ENCODE peak calls at places on chromosomes 4 and X, in seven cellular contexts. E, F, O, P, H, G and J are unnamed samples.

GRCh38 chr4:80058740-80059139 is 14.3 kb downstream of the ANTXR2 start:
- DNase-seq in E (no peak), F (no peak), O (no peak), P (no peak), H (no peak), G (no peak), J (peak; percentile 27)

GRCh38 chr4:1991596-1992434 is 17.0 kb downstream of the NELFA start:
- DNase-seq in E (no peak), F (no peak), O (no peak), P (no peak), H (no peak), G (no peak), J (no peak)

GRCh38 chrX:153457136-153457825 is 11.4 kb upstream of the TREX2 start:
- DNase-seq in E (no peak), F (no peak), O (no peak), P (peak; percentile 8), H (no peak), G (no peak), J (no peak)

GRCh38 chrX:65925592-65925991 is 114.3 kb downstream of the VSIG4 start:
- DNase-seq in E (no peak), F (no peak), O (no peak), P (no peak), H (no peak), G (no peak), J (no peak)

GRCh38 chr4:169225058-169225751 is 45.6 kb downstream of the SH3RF1 start:
- DNase-seq in E (peak; percentile 97), F (peak; percentile 80), O (no peak), P (no peak), H (no peak), G (no peak), J (peak; percentile 97)

GRCh38 chr4:102612824-102613366 is 111.7 kb downstream of the NFKB1 start:
- DNase-seq in E (no peak), F (no peak), O (no peak), P (no peak), H (no peak), G (no peak), J (peak; percentile 91)

GRCh38 chr4:3269105-3269927 is 20.4 kb downstream of the MSANTD1 start:
- DNase-seq in E (no peak), F (no peak), O (no peak), P (no peak), H (no peak), G (peak; percentile 17), J (no peak)

GRCh38 chr4:184286346-184286745 is 68.7 kb upstream of the ENPP6 start:
- DNase-seq in E (peak; percentile 84), F (no peak), O (no peak), P (no peak), H (no peak), G (no peak), J (no peak)

GRCh38 chrX:40323977-40324376 is 226.2 kb upstream of the BCOR start:
- DNase-seq in E (no peak), F (no peak), O (no peak), P (no peak), H (no peak), G (no peak), J (no peak)

GRCh38 chrX:16458208-16458607 is 191.8 kb upstream of the S100G start:
- DNase-seq in E (no peak), F (no peak), O (no peak), P (peak; percentile 24), H (peak; percentile 19), G (no peak), J (no peak)

GRCh38 chrX:7170903-7171302 is 22.9 kb upstream of the PUDP start:
- DNase-seq in E (peak; percentile 27), F (no peak), O (no peak), P (no peak), H (peak; percentile 34), G (no peak), J (no peak)

GRCh38 chr4:26619784-26620183 is 35.9 kb downstream of the TBC1D19 start:
- DNase-seq in E (peak; percentile 28), F (peak; percentile 16), O (no peak), P (no peak), H (no peak), G (no peak), J (peak; percentile 78)

DNA sequence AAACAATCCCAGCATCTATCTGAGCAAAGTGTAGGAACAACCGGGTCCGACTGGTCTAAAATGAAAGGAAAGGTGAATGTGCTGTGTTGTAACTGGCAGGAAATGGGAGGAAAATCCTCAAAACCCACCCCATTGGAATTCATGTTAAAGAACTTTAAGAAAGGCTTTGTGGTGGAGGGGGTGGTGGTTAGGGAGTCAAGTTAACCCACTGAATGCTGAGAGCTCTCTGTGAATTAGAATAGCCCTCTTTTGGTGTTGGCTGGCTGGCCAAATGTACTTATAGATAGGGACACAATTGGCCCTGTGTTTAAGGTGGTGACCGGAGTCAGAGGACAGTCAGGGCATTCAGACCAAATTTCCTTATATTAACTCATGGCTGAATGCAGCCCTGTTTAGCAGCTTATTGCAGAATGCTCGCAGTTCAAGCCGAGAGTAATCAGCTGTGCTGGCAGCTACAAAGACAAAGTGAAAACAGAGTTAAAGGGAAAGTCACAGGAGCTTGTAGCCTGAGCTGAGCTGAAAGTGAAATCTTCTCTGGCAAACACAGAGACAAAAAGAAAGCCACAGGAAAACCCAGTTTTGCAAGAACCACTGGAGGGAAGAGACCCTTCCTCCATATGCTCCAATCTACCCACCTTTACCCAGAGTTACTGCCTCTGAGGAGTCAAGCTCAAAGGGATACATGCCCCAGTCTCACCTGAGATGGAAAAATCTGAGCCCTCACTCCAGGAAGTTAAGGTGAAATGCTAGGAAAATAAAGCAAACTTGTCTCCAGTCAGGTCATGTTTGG is 38.5 kb upstream of the UGT2B7 start:
- DNase-seq in E (peak; percentile 52), F (no peak), O (no peak), P (no peak), H (peak; percentile 5), G (no peak), J (no peak)
- H3K4me3 ChIP-seq in E (no peak overlapping the region), F (no peak overlapping the region), O (no peak overlapping the region), P (no peak overlapping the region), H (no peak overlapping the region), G (no peak overlapping the region), J (no peak overlapping the region)

DNA sequence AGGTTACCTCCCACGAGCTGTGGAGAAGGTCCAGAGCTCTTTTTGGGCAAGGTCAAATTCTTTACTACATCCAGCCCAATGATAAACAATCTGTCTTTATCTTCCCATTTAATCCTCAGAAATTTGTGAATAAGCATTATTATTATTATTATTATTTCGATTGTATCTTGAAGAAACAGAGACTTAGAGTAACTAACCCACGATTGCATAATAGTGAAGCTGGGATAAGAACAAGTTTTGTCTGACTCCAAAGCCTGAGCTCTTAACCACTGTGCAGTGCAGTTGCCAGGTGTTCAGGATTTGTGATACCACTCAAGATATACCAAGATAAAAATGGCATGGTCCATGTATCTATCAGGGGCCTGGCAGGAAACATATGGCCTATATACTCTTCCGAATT is 166.5 kb upstream of the LDB2 start:
- DNase-seq in E (no peak), F (no peak), O (no peak), P (no peak), H (no peak), G (no peak), J (no peak)
- H3K4me3 ChIP-seq in E (no peak overlapping the region), F (no peak overlapping the region), O (no peak overlapping the region), P (no peak overlapping the region), H (no peak overlapping the region), G (no peak overlapping the region), J (no peak overlapping the region)

GRCh38 chr4:76585897-76586360 is 150.9 kb downstream of the SHROOM3 start:
- DNase-seq in E (peak; percentile 23), F (no peak), O (peak; percentile 95), P (peak; percentile 71), H (peak; percentile 85), G (peak; percentile 69), J (peak; percentile 83)
- H3K4me3 ChIP-seq in E (peak overlapping the region; percentile 42), F (peak overlapping the region; percentile 29), O (peak overlapping the region; percentile 69), P (peak overlapping the region; percentile 55), H (peak overlapping the region; percentile 18), G (peak overlapping the region; percentile 59), J (peak overlapping the region; percentile 47)

GRCh38 chr4:40479378-40479777 is 144.2 kb downstream of the CHRNA9 start:
- DNase-seq in E (no peak), F (no peak), O (no peak), P (no peak), H (no peak), G (no peak), J (peak; percentile 18)

GRCh38 chr4:40471923-40472322 is 136.8 kb downstream of the CHRNA9 start:
- DNase-seq in E (no peak), F (no peak), O (no peak), P (no peak), H (no peak), G (no peak), J (peak; percentile 68)

GRCh38 chr4:40478215-40478614 is 143.1 kb downstream of the CHRNA9 start:
- DNase-seq in E (no peak), F (no peak), O (no peak), P (no peak), H (peak; percentile 23), G (no peak), J (no peak)

GRCh38 chr4:40473578-40474388 is 138.7 kb downstream of the CHRNA9 start:
- DNase-seq in E (no peak), F (no peak), O (no peak), P (no peak), H (no peak), G (no peak), J (no peak)

GRCh38 chr4:40475609-40476008 is 140.5 kb downstream of the CHRNA9 start:
- DNase-seq in E (no peak), F (no peak), O (no peak), P (no peak), H (no peak), G (no peak), J (no peak)
- H3K4me3 ChIP-seq in E (no peak overlapping the region), F (no peak overlapping the region), O (no peak overlapping the region), P (no peak overlapping the region), H (no peak overlapping the region), G (no peak overlapping the region), J (no peak overlapping the region)